ENCODE peak calls at places on chromosomes 12 and 14, in five cellular contexts. B, C, F, R and J are unnamed samples.

GRCh38 chr12:132561784-132562156 is 48.6 kb downstream of the LRCOL1 start:
- DNase-seq in B (peak; percentile 46), F (no peak), R (no peak), C (no peak), J (no peak)

GRCh38 chr12:51846209-51846779 is 2.2 kb downstream of the FIGNL2 start:
- DNase-seq in R (no peak), C (no peak), B (no peak), F (no peak), J (no peak)

GRCh38 chr12:113655479-113655878 is 183.8 kb upstream of the LHX5 start:
- DNase-seq in R (no peak), B (no peak), F (no peak), C (no peak), J (no peak)

GRCh38 chr12:561908-562593 is 101.2 kb downstream of the NINJ2 start:
- DNase-seq in R (peak; percentile 78), B (no peak), F (peak; percentile 85), C (no peak), J (no peak)

GRCh38 chr14:65499138-65499537 is 86.6 kb downstream of the FUT8 start:
- DNase-seq in F (no peak), R (no peak), C (no peak), B (no peak), J (no peak)

GRCh38 chr12:108789546-108789945 is 58.2 kb upstream of the CORO1C start:
- DNase-seq in R (no peak), C (no peak), F (no peak), B (no peak), J (no peak)

GRCh38 chr12:93060071-93060665 is 131.1 kb upstream of the EEA1 start:
- DNase-seq in R (no peak), C (no peak), F (no peak), B (no peak), J (no peak)

GRCh38 chr12:109169676-109170075 is 53.3 kb downstream of the ACACB start:
- DNase-seq in C (peak; percentile 57), R (no peak), B (no peak), F (no peak), J (no peak)

GRCh38 chr12:64127811-64128210 is 94.3 kb downstream of the KICS2 start:
- DNase-seq in B (no peak), C (no peak), F (peak; percentile 32), R (no peak), J (no peak)

GRCh38 chr14:105493921-105494605 is 3.0 kb downstream of the TEDC1 start:
- DNase-seq in R (no peak), F (peak; percentile 70), B (no peak), C (no peak), J (no peak)

GRCh38 chr12:130879212-130879686 is 7.4 kb downstream of the RAN start:
- DNase-seq in R (no peak), B (no peak), C (no peak), F (no peak), J (no peak)

GRCh38 chr12:45122776-45123380 is 72.0 kb upstream of the DBX2 start:
- DNase-seq in C (peak; percentile 21), B (peak; percentile 49), F (no peak), R (no peak), J (peak; percentile 18)

GRCh38 chr14:56145181-56145580 is 27.0 kb downstream of the PELI2 start:
- DNase-seq in B (no peak), F (no peak), R (no peak), C (no peak), J (no peak)

GRCh38 chr12:124939428-124940142 is 25.1 kb upstream of the UBC start:
- DNase-seq in R (peak; percentile 82), C (peak; percentile 98), F (peak; percentile 94), B (peak; percentile 98), J (peak; percentile 90)

GRCh38 chr12:98698603-98699463 is 53.7 kb downstream of the APAF1 start:
- DNase-seq in C (peak; percentile 59), F (peak; percentile 53), B (peak; percentile 80), R (peak; percentile 34), J (peak; percentile 40)

GRCh38 chr12:90090929-90091651 is 382.5 kb upstream of the ATP2B1 start:
- DNase-seq in C (peak; percentile 94), B (peak; percentile 98), F (no peak), R (peak; percentile 48), J (peak; percentile 99)

GRCh38 chr12:110421701-110422100 is 18.2 kb upstream of the ANAPC7 start:
- DNase-seq in R (no peak), C (no peak), F (no peak), B (no peak), J (no peak)

GRCh38 chr14:99854831-99855230 is 61.6 kb downstream of the EML1 start:
- DNase-seq in B (no peak), R (no peak), C (no peak), F (no peak), J (no peak)

GRCh38 chr14:103746706-103747105 is 31.1 kb downstream of the ZFYVE21 start:
- DNase-seq in R (no peak), B (peak; percentile 57), C (peak; percentile 58), F (no peak), J (no peak)

GRCh38 chr12:42482086-42482819 is 107.3 kb downstream of the PRICKLE1 start:
- DNase-seq in F (peak; percentile 87), C (peak; percentile 56), R (peak; percentile 32), B (peak; percentile 69), J (no peak)

GRCh38 chr14:104197449-104198247 is 59.3 kb downstream of the KIF26A start:
- DNase-seq in C (no peak), R (no peak), B (no peak), F (no peak), J (no peak)

GRCh38 chr14:106209745-106210144 is 683.4 kb downstream of the TMEM121 start:
- DNase-seq in R (no peak), C (no peak), B (no peak), F (no peak), J (no peak)

GRCh38 chr14:59507063-59507751 is 22.9 kb downstream of the JKAMP start:
- DNase-seq in C (peak; percentile 53), R (peak; percentile 42), F (peak; percentile 52), B (peak; percentile 95), J (no peak)

GRCh38 chr12:110248096-110248447 is 33.0 kb upstream of the ATP2A2 start:
- DNase-seq in R (no peak), F (no peak), B (no peak), C (no peak), J (no peak)

GRCh38 chr12:23816394-23816851 is 133.0 kb downstream of the SOX5 start:
- DNase-seq in C (no peak), R (no peak), B (no peak), F (no peak), J (no peak)

GRCh38 chr12:31855427-31855826 is 103.8 kb upstream of the RESF1 start:
- DNase-seq in C (no peak), F (no peak), B (no peak), R (no peak), J (no peak)

GRCh38 chr14:33435911-33436310 is 497.2 kb downstream of the NPAS3 start:
- DNase-seq in F (no peak), R (no peak), C (peak; percentile 4), B (peak; percentile 94), J (peak; percentile 91)

GRCh38 chr14:34665785-34666425 is 36.0 kb upstream of the SNX6 start:
- DNase-seq in C (peak; percentile 96), R (peak; percentile 65), F (no peak), B (peak; percentile 93), J (peak; percentile 83)

GRCh38 chr12:38555620-38556596 is 239.3 kb downstream of the ALG10B start:
- DNase-seq in B (peak; percentile 41), C (no peak), R (no peak), F (no peak), J (no peak)

DNA sequence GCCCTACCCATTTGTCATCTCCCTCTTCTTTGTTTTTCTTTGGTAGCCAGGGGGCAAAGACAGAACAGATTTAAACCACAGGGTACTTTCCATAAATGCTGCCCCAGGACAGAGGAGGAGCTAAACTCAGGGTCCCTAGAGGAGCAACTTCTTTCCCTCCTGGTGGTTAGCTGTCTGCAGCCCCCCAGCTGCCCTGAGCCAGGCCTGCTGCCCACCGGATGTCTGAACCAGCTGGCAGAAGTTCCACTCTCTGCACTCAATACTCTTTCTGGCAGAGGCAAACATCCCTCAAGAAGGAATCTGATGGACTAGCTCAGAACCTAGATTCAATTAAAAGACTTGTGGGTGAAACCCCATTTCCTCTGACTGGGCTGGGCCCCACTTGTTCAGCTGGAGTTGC is 10.7 kb downstream of the VDR start:
- DNase-seq in C (no peak), B (no peak), F (no peak), R (no peak), J (no peak)
- H3K4me1 ChIP-seq in C (peaks cover 2% of the 10 kb centered on the region), B (peaks cover 18% of the 10 kb centered on the region), F (no peaks in the 10 kb centered on the region), R (no peaks in the 10 kb centered on the region), J (peaks cover 16% of the 10 kb centered on the region)

GRCh38 chr12:2286461-2287131 is 233.8 kb downstream of the CACNA1C start:
- DNase-seq in B (no peak), C (no peak), F (no peak), R (peak; percentile 21), J (no peak)

GRCh38 chr12:2284857-2285256 is 232.1 kb downstream of the CACNA1C start:
- DNase-seq in C (peak; percentile 73), B (peak; percentile 59), F (peak; percentile 93), R (peak; percentile 72), J (no peak)

GRCh38 chr12:2287151-2287550 is 234.4 kb downstream of the CACNA1C start:
- DNase-seq in F (no peak), R (peak; percentile 49), B (no peak), C (no peak), J (no peak)

GRCh38 chr12:2285462-2285861 is 232.7 kb downstream of the CACNA1C start:
- DNase-seq in C (no peak), B (no peak), R (peak; percentile 16), F (no peak), J (no peak)

GRCh38 chr12:2286051-2286450 is 233.3 kb downstream of the CACNA1C start:
- DNase-seq in F (no peak), C (no peak), B (no peak), R (no peak), J (no peak)
- H3K4me1 ChIP-seq in F (peaks cover 37% of the 10 kb centered on the region), C (peaks cover 44% of the 10 kb centered on the region), B (no peaks in the 10 kb centered on the region), R (peaks cover 54% of the 10 kb centered on the region), J (no peaks in the 10 kb centered on the region)

GRCh38 chr12:91172051-91172450 is 10.6 kb downstream of the DCN start:
- DNase-seq in B (no peak), C (no peak), R (no peak), F (no peak), J (no peak)

GRCh38 chr12:91171475-91171874 is 11.1 kb downstream of the DCN start:
- DNase-seq in C (no peak), B (no peak), F (no peak), R (no peak), J (no peak)

GRCh38 chr12:91177380-91177779 is 5.2 kb downstream of the DCN start:
- DNase-seq in C (peak; percentile 41), F (no peak), B (no peak), R (no peak), J (no peak)

GRCh38 chr12:91178139-91178561 is 4.5 kb downstream of the DCN start:
- DNase-seq in F (peak; percentile 38), B (peak; percentile 44), R (no peak), C (peak; percentile 62), J (no peak)

GRCh38 chr12:91173139-91173538 is 9.5 kb downstream of the DCN start:
- DNase-seq in F (no peak), C (no peak), R (no peak), B (no peak), J (no peak)
- H3K4me1 ChIP-seq in F (peaks cover 2% of the 10 kb centered on the region), C (peaks cover 8% of the 10 kb centered on the region), R (no peaks in the 10 kb centered on the region), B (no peaks in the 10 kb centered on the region), J (peaks cover under 1% of the 10 kb centered on the region)

DNA sequence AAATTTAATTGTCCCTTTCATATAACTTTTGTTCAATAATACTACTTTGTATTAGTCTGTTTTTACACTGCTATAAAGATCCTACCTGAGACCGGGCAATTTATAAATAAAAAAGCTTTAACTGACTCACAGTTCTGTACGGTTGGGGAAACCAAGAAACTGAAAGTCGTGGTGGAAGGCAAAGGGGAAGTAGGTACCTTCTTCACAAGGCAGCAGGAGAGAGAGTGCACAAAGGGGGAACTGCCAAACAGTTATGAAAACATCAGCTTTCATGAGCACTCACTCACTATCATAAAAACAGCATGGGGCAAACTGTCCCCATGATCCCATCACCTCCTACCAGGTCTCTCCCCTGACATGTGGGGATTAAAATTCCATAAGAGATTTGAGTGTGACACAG is 1069.0 kb downstream of the FSCB start:
- DNase-seq in C (no peak), R (no peak), B (no peak), F (no peak), J (no peak)
- H3K4me1 ChIP-seq in C (no peaks in the 10 kb centered on the region), R (no peaks in the 10 kb centered on the region), B (no peaks in the 10 kb centered on the region), F (no peaks in the 10 kb centered on the region), J (no peaks in the 10 kb centered on the region)